ENCODE peak calls at places on chromosomes 4 and X, in four cellular contexts. I is tibial artery, V is neuronal stem cell, X is lower lobe of right lung. J is an unnamed sample. For H3K27me3 and H3K4me1, the result is how much of the 10 kb centered on the place peaks cover.

GRCh38 chr4:54657556-54658313 is at the start of gene KIT:
- DNase-seq in I (peak), V (peak), X (peak), J (peak)

GRCh38 chr4:61934201-61934600 is 734.1 kb downstream of the ADGRL3 start:
- DNase-seq in I (no peak), V (no peak), X (no peak), J (no peak)

GRCh38 chr4:129095811-129096454 is at the start of gene C4orf33:
- DNase-seq in I (peak), V (peak), X (peak), J (peak)

GRCh38 chr4:185358514-185359433 is 37.0 kb downstream of the LRP2BP start:
- DNase-seq in I (no peak), V (peak), X (no peak), J (no peak)

GRCh38 chr4:94274912-94275311 is 67.2 kb downstream of the SMARCAD1 start:
- DNase-seq in I (no peak), V (no peak), X (no peak), J (no peak)

GRCh38 chr4:158428242-158428641 is 93.4 kb upstream of the RXFP1 start:
- DNase-seq in I (no peak), V (no peak), X (no peak), J (no peak)

GRCh38 chrX:106698693-106699092 is 27.8 kb upstream of the RNF128 start:
- DNase-seq in I (no peak), V (no peak), X (no peak), J (no peak)

GRCh38 chrX:155888139-155888538 is 7.0 kb downstream of the VAMP7 start:
- DNase-seq in I (no peak), V (no peak), X (no peak), J (no peak)

GRCh38 chr4:186832906-186833305 is 109.2 kb upstream of the FAT1 start:
- DNase-seq in I (no peak), V (no peak), X (no peak), J (no peak)

GRCh38 chr4:133096972-133097371 is 52.1 kb upstream of the PCDH10 start:
- DNase-seq in I (no peak), V (peak), X (no peak), J (no peak)

GRCh38 chr4:83011779-83012630 is 1.4 kb upstream of the LIN54 start:
- DNase-seq in I (peak), V (no peak), X (peak), J (peak)

GRCh38 chr4:71913275-71913674 is 118.5 kb upstream of the NPFFR2 start:
- DNase-seq in I (no peak), V (no peak), X (no peak), J (no peak)

GRCh38 chr4:111210576-111210975 is 587.7 kb upstream of the PITX2 start:
- DNase-seq in I (no peak), V (no peak), X (no peak), J (no peak)

GRCh38 chr4:54568184-54568583 is 89.6 kb upstream of the KIT start:
- DNase-seq in I (no peak), V (no peak), X (no peak), J (no peak)

GRCh38 chr4:96558466-96558865 is 718.6 kb downstream of the PDHA2 start:
- DNase-seq in I (no peak), V (no peak), X (no peak), J (no peak)

GRCh38 chr4:26171953-26172352 is 148.9 kb upstream of the RBPJ start:
- DNase-seq in I (no peak), V (no peak), X (no peak), J (no peak)

GRCh38 chr4:124111922-124112321 is 600.6 kb downstream of the ANKRD50 start:
- DNase-seq in I (no peak), V (peak), X (no peak), J (no peak)

GRCh38 chr4:139300431-139301142 is 718 bp upstream of the NAA15 start:
- DNase-seq in I (no peak), V (no peak), X (no peak), J (no peak)

GRCh38 chr4:24763631-24764302 is 31.6 kb upstream of the SOD3 start:
- DNase-seq in I (no peak), V (no peak), X (no peak), J (no peak)

GRCh38 chr4:122259849-122260248 is 107.7 kb downstream of the BLTP1 start:
- DNase-seq in I (no peak), V (no peak), X (no peak), J (no peak)

GRCh38 chr4:79454656-79455055 is 46.6 kb upstream of the GK2 start:
- DNase-seq in I (no peak), V (no peak), X (no peak), J (no peak)

GRCh38 chrX:52990848-52991247 is 32.5 kb upstream of the FAM156A start:
- DNase-seq in I (no peak), V (no peak), X (no peak), J (no peak)

GRCh38 chrX:70754169-70754843 is 154.2 kb downstream of the TEX11 start:
- DNase-seq in I (no peak), V (no peak), X (no peak), J (no peak)

GRCh38 chrX:53251307-53251706 is 26.3 kb upstream of the KDM5C start:
- DNase-seq in I (no peak), V (peak), X (no peak), J (no peak)

GRCh38 chr4:26447378-26447777 is 42.9 kb downstream of the CCKAR start:
- DNase-seq in I (no peak), V (no peak), X (no peak), J (no peak)

GRCh38 chrX:22196151-22196550 is 76.6 kb upstream of the CBLL2 start:
- DNase-seq in I (no peak), V (no peak), X (no peak), J (no peak)

GRCh38 chrX:25084446-25084845 is 68.7 kb upstream of the ARX start:
- DNase-seq in I (no peak), V (no peak), X (no peak), J (no peak)

GRCh38 chrX:154991039-154991438 is 31.5 kb downstream of the F8 start:
- DNase-seq in I (no peak), V (no peak), X (no peak), J (no peak)

GRCh38 chrX:10615931-10616780 is 4.2 kb downstream of the MID1 start:
- DNase-seq in I (no peak), V (no peak), X (no peak), J (peak)

GRCh38 chr4:144712775-144713174 is 66.8 kb downstream of the HHIP start:
- DNase-seq in I (no peak), V (no peak), X (no peak), J (no peak)

GRCh38 chr4:76458297-76458696 is 23.3 kb downstream of the SHROOM3 start:
- DNase-seq in I (no peak), V (no peak), X (no peak), J (no peak)

GRCh38 chr4:127370495-127371069 is 262.2 kb upstream of the INTU start:
- DNase-seq in I (peak), V (no peak), X (no peak), J (no peak)

GRCh38 chr4:26779674-26780073 is 81.0 kb upstream of the STIM2 start:
- DNase-seq in I (no peak), V (no peak), X (no peak), J (no peak)

GRCh38 chr4:6115746-6116586 is 84.4 kb downstream of the JAKMIP1 start:
- DNase-seq in I (no peak), V (no peak), X (no peak), J (no peak)

GRCh38 chr4:6113641-6114040 is 86.7 kb downstream of the JAKMIP1 start:
- DNase-seq in I (no peak), V (no peak), X (no peak), J (no peak)

GRCh38 chr4:6115342-6115741 is 85.0 kb downstream of the JAKMIP1 start:
- DNase-seq in I (no peak), V (no peak), X (no peak), J (no peak)

GRCh38 chr4:6114181-6114580 is 86.2 kb downstream of the JAKMIP1 start:
- DNase-seq in I (no peak), V (no peak), X (no peak), J (no peak)

DNA sequence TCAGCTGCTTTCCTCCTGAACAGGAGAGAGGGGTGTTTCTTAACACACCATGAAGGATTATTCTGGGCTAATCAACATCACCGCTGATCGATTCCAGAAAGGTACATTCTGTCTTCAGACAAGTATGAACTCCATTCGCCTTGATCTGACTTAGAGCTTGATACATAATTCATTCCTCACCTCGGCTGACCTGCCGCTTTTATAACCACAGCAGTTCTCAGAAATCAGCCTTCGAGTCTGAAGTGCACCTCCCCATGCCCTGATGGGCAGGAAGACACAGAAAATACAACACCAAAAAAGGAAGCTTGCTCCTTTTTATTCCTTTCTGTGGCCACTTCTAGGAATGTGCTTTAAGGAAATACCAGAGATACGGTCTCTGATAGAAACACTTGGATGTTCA is 85.7 kb downstream of the JAKMIP1 start:
- DNase-seq in I (no peak), V (no peak), X (no peak), J (no peak)
- H3K27me3 ChIP-seq in I (under half), V (under half), X (under half), J (under half)

GRCh38 chrX:33336783-33337182 is 125.4 kb upstream of the DMD start:
- DNase-seq in I (no peak), V (no peak), X (no peak), J (no peak)
- H3K4me3 ChIP-seq in I (no peak), V (no peak), X (no peak), J (no peak)

GRCh38 chr4:1757836-1758235 is 35.3 kb upstream of the FGFR3 start:
- DNase-seq in I (no peak), V (no peak), X (no peak), J (no peak)

GRCh38 chr4:1756079-1756478 is 34.8 kb downstream of the TACC3 start:
- DNase-seq in I (no peak), V (no peak), X (no peak), J (no peak)

GRCh38 chr4:1758306-1759121 is 34.6 kb upstream of the FGFR3 start:
- DNase-seq in I (no peak), V (no peak), X (no peak), J (no peak)

GRCh38 chr4:1755297-1755696 is 34.0 kb downstream of the TACC3 start:
- DNase-seq in I (no peak), V (no peak), X (no peak), J (no peak)

GRCh38 chr4:1756893-1757779 is 35.8 kb downstream of the TACC3 start:
- DNase-seq in I (no peak), V (no peak), X (no peak), J (no peak)
- H3K4me1 ChIP-seq in I (under half), V (under half), X (under half), J (under half)

GRCh38 chrX:128408842-128409241 is 356.6 kb upstream of the ACTRT1 start:
- DNase-seq in I (no peak), V (no peak), X (no peak), J (no peak)
- H3K27me3 ChIP-seq in I (under half), V (under half), X (under half), J (under half)

GRCh38 chrX:13741695-13742094 is 7.1 kb downstream of the OFD1 start:
- DNase-seq in I (no peak), V (no peak), X (no peak), J (no peak)
- H3K4me3 ChIP-seq in I (no peak), V (no peak), X (no peak), J (no peak)

DNA sequence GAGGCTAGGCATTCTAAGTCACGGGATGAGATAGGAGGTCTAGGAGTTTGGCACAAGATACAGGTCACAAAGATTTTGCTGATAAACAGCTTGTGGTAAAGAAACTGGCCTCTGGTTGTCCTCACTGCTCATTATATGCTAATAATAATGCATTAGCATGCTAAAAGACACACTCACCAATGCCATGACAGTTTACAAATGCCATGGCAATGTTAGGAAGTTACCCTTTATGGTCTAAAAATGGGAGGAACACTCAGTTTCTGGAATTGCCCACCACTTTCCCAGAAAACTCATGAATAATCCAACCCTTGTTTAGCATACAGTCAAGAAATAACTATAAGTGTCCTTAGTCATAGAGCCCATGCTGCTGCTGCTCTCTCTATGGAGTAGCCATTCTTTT is 286.9 kb downstream of the ZNF674 start:
- DNase-seq in I (no peak), V (no peak), X (no peak), J (no peak)
- H3K4me1 ChIP-seq in I (under half), V (under half), X (under half), J (under half)

DNA sequence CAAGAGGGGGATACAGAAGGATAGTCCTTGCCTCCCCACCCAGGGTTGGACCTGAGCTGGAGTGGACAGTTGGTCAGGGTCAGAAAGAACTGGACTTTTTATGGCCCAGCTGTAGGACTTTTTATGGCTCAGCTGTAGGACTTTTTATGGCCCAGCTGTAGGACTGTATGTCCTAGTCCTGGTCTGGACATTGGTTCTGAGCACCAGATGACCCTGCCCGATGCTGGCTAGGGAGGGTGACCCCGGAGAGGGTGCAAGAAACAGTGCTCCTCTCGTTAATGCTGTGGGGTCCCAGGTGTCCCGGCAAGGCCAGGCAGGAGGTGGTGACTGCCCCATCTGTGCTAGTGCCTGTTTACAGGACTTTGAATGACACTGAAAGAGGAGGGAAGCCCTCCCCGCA is 2.0 kb upstream of the LETM1 start:
- DNase-seq in I (no peak), V (no peak), X (no peak), J (no peak)
- H3K27me3 ChIP-seq in I (under half), V (under half), X (under half), J (under half)

GRCh38 chr4:38760915-38761314 is 21.9 kb downstream of the TLR10 start:
- DNase-seq in I (no peak), V (no peak), X (no peak), J (no peak)
- H3K4me3 ChIP-seq in I (no peak), V (no peak), X (no peak), J (no peak)

GRCh38 chrX:118588715-118589114 is 93.1 kb downstream of the DOCK11 start:
- DNase-seq in I (no peak), V (no peak), X (no peak), J (no peak)
- H3K4me1 ChIP-seq in I (under half), V (under half), X (under half), J (under half)

GRCh38 chr4:125728568-125728967 is 413.8 kb downstream of the FAT4 start:
- DNase-seq in I (no peak), V (no peak), X (no peak), J (no peak)

GRCh38 chr4:125732682-125733081 is 417.9 kb downstream of the FAT4 start:
- DNase-seq in I (no peak), V (no peak), X (no peak), J (no peak)

GRCh38 chr4:125722009-125722408 is 407.3 kb downstream of the FAT4 start:
- DNase-seq in I (no peak), V (no peak), X (no peak), J (no peak)

GRCh38 chr4:125726121-125726520 is 411.4 kb downstream of the FAT4 start:
- DNase-seq in I (no peak), V (no peak), X (no peak), J (no peak)

DNA sequence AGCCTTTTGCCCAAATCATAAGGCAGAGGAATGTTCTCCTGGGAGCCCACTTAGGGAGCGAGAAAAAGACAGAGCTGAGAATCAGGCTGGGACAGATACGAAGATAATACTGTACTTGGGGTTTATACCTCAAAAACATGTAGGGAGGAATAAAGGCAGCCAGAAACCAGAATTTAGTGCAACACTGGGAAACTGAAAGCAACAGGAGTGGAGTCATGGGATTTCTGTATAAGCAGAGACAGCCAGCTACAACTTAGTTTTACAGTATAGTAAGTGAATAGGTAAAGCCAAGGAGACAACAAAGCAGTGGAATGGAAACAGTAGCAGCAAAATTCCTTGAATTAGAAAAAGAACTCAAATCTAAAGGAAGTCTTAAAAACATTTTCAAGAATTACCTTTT is 413.2 kb downstream of the FAT4 start:
- DNase-seq in I (no peak), V (no peak), X (no peak), J (no peak)
- H3K27me3 ChIP-seq in I (under half), V (under half), X (under half), J (under half)